ENCODE peak calls at places on chromosomes 5 and 9, in nine cellular contexts. Z, B, J, F, A, S, V, G and X are unnamed samples.

GRCh38 chr5:96699186-96699820 is 37.1 kb downstream of the CAST start:
- DNase-seq in B (peak), S (no peak), Z (no peak), F (no peak), G (no peak), V (no peak), J (no peak), A (no peak), X (peak)

GRCh38 chr5:171630047-171630669 is 155.5 kb upstream of the SMIM23 start:
- DNase-seq in B (peak), F (peak), Z (peak), G (peak), S (peak), A (no peak), V (no peak), J (no peak), X (peak)

GRCh38 chr5:140965905-140966292 is 377 bp upstream of the PCDHAC2 start:
- DNase-seq in G (no peak), B (no peak), F (no peak), V (no peak), S (no peak), A (no peak), Z (no peak), J (no peak), X (peak)

GRCh38 chr9:110351009-110351467 is 13.4 kb upstream of the TXNDC8 start:
- DNase-seq in B (peak), A (no peak), G (no peak), J (no peak), V (no peak), S (no peak), F (no peak), Z (no peak), X (no peak)

GRCh38 chr5:143738415-143739401 is 73.3 kb upstream of the HMHB1 start:
- DNase-seq in A (no peak), G (no peak), S (no peak), B (no peak), J (no peak), V (no peak), F (no peak), Z (no peak), X (no peak)

GRCh38 chr5:171593401-171593800 is 174.0 kb downstream of the FGF18 start:
- DNase-seq in A (no peak), J (no peak), B (no peak), G (no peak), F (no peak), S (no peak), V (no peak), Z (no peak), X (no peak)

GRCh38 chr5:16909464-16909863 is 26.6 kb downstream of the MYO10 start:
- DNase-seq in G (no peak), V (no peak), B (no peak), Z (no peak), S (no peak), A (no peak), F (no peak), J (no peak), X (no peak)

GRCh38 chr5:1150866-1151265 is 39.0 kb upstream of the SLC12A7 start:
- DNase-seq in S (no peak), Z (no peak), J (no peak), F (no peak), A (no peak), V (no peak), B (no peak), G (no peak), X (no peak)

GRCh38 chr5:55427157-55427556 is 107.6 kb downstream of the PLPP1 start:
- DNase-seq in S (no peak), A (peak), F (no peak), G (peak), B (no peak), Z (no peak), V (no peak), J (no peak), X (peak)

GRCh38 chr5:42756630-42757601 is at the start of gene CCDC152:
- DNase-seq in V (no peak), J (peak), S (no peak), A (no peak), G (no peak), Z (no peak), B (no peak), F (peak), X (peak)

GRCh38 chr9:25709941-25710340 is 31.7 kb upstream of the TUSC1 start:
- DNase-seq in A (no peak), S (no peak), B (no peak), V (no peak), F (no peak), J (no peak), G (no peak), Z (no peak), X (no peak)

GRCh38 chr5:174559141-174559540 is 165.2 kb upstream of the MSX2 start:
- DNase-seq in A (peak), V (no peak), J (no peak), G (no peak), F (no peak), Z (no peak), S (no peak), B (no peak), X (no peak)

GRCh38 chr9:108207611-108208051 is 648.2 kb downstream of the ACTL7B start:
- DNase-seq in G (no peak), A (no peak), S (no peak), V (no peak), B (peak), Z (no peak), J (no peak), F (no peak), X (peak)

GRCh38 chr9:18849186-18849724 is 183.8 kb downstream of the SAXO1 start:
- DNase-seq in G (no peak), J (no peak), B (no peak), A (no peak), F (no peak), S (no peak), Z (no peak), V (no peak), X (no peak)

GRCh38 chr9:124411514-124412227 is 3.6 kb downstream of the PSMB7 start:
- DNase-seq in A (peak), B (no peak), Z (no peak), S (no peak), G (no peak), V (no peak), F (no peak), J (no peak), X (no peak)